ENCODE peak calls at places on chromosomes 12 and 14, in nine cellular contexts. K is GM04503; G is cardiac muscle cell; A is stimulated activated CD4-positive, alpha-beta T cell treated with anti-CD3 and anti-CD28 coated beads, Interleukin-15, amount 100 ng/mL, for 1 hour; Z is CMK; Q is stimulated activated CD8-positive, alpha-beta memory T cell treated with anti-CD3 and anti-CD28 coated beads, Interleukin-2, amount 100 ng/mL, for 1 hour; S is effector memory CD4-positive, alpha-beta T cell; V is cardiac fibroblast; H is T-helper 9 cell. B is an unnamed sample.

GRCh38 chr14:81211844-81212243 is 8.9 kb downstream of the GTF2A1 start:
- DNase-seq in A (no peak), Z (no peak), G (peak), H (no peak), S (no peak), K (no peak), Q (no peak), V (peak), B (no peak)

GRCh38 chr12:111792155-111792876 is 25.6 kb downstream of the ALDH2 start:
- DNase-seq in G (no peak), V (peak), S (no peak), K (no peak), H (no peak), Q (no peak), A (no peak), Z (no peak), B (peak)

GRCh38 chr12:51388066-51388799 is 3.0 kb downstream of the GALNT6 start:
- DNase-seq in Z (no peak), G (no peak), A (no peak), Q (no peak), V (peak), H (no peak), K (peak), S (no peak), B (no peak)

GRCh38 chr14:49893309-49894213 is 679 bp downstream of the ARF6 start:
- DNase-seq in A (peak), V (peak), S (peak), K (no peak), G (peak), Q (peak), Z (peak), H (peak), B (no peak)

GRCh38 chr14:75044322-75044721 is 6.9 kb downstream of the MLH3 start:
- DNase-seq in H (no peak), K (no peak), Z (no peak), G (no peak), A (no peak), Q (no peak), V (peak), S (no peak), B (peak)

GRCh38 chr12:92094751-92095161 is 50.9 kb downstream of the BTG1 start:
- DNase-seq in Q (no peak), V (no peak), G (no peak), H (no peak), K (no peak), A (no peak), S (no peak), Z (no peak), B (no peak)

GRCh38 chr14:29098625-29099024 is 332.0 kb downstream of the FOXG1 start:
- DNase-seq in Q (no peak), S (no peak), K (no peak), A (no peak), G (no peak), V (no peak), Z (no peak), H (no peak), B (no peak)

GRCh38 chr12:89874146-89874545 is 165.5 kb upstream of the ATP2B1 start:
- DNase-seq in V (peak), A (no peak), H (no peak), S (no peak), Q (no peak), K (no peak), Z (no peak), G (no peak), B (no peak)

GRCh38 chr14:48693793-48694192 is 892.4 kb downstream of the RPS29 start:
- DNase-seq in K (no peak), Q (no peak), S (no peak), V (no peak), H (no peak), Z (no peak), G (no peak), A (no peak), B (no peak)

GRCh38 chr12:26318661-26319068 is 123.3 kb downstream of the SSPN start:
- DNase-seq in Z (no peak), Q (no peak), K (no peak), S (no peak), V (peak), G (no peak), A (no peak), H (no peak), B (peak)

GRCh38 chr12:15887043-15887817 is 5.0 kb downstream of the STRAP start:
- DNase-seq in V (no peak), K (no peak), G (no peak), A (no peak), Z (no peak), S (no peak), H (no peak), Q (no peak), B (no peak)

GRCh38 chr12:14473707-14474287 is 93.9 kb downstream of the PLBD1 start:
- DNase-seq in Z (no peak), A (no peak), V (peak), K (no peak), H (no peak), S (no peak), G (no peak), Q (no peak), B (no peak)

GRCh38 chr12:95545731-95546490 is 5.4 kb downstream of the USP44 start:
- DNase-seq in K (no peak), Q (no peak), S (no peak), A (no peak), Z (no peak), G (no peak), V (no peak), H (no peak), B (no peak)

GRCh38 chr12:132429932-132430643 is 59.9 kb upstream of the FBRSL1 start:
- DNase-seq in S (peak), G (no peak), Q (peak), H (peak), A (no peak), Z (peak), K (no peak), V (peak), B (peak)

GRCh38 chr12:78534311-78534710 is 330.3 kb upstream of the SYT1 start:
- DNase-seq in S (no peak), Z (no peak), Q (no peak), K (no peak), A (no peak), H (no peak), G (no peak), V (no peak), B (no peak)

GRCh38 chr12:130960787-130961186 is 7.1 kb downstream of the ADGRD1 start:
- DNase-seq in H (no peak), Q (no peak), G (no peak), A (no peak), S (no peak), K (no peak), Z (no peak), V (no peak), B (no peak)

GRCh38 chr12:14256139-14256538 is 109.3 kb upstream of the ATF7IP start:
- DNase-seq in A (no peak), G (no peak), Q (no peak), K (no peak), V (peak), H (peak), S (peak), Z (no peak), B (no peak)

GRCh38 chr12:54388214-54389138 is 3.9 kb upstream of the ZNF385A start:
- DNase-seq in S (no peak), G (peak), Q (no peak), K (no peak), Z (no peak), H (no peak), A (no peak), V (no peak), B (no peak)

GRCh38 chr12:25130741-25131188 is 64.2 kb downstream of the DNAI7 start:
- DNase-seq in S (no peak), Z (no peak), G (peak), Q (no peak), A (no peak), K (peak), H (no peak), V (peak), B (no peak)

GRCh38 chr12:11577658-11578260 is 71.7 kb upstream of the ETV6 start:
- DNase-seq in Z (no peak), G (no peak), A (no peak), V (no peak), H (no peak), S (no peak), K (no peak), Q (no peak), B (no peak)

GRCh38 chr12:58156697-58157096 is 215.3 kb downstream of the ATP23 start:
- DNase-seq in G (no peak), Q (no peak), A (no peak), K (no peak), V (no peak), S (no peak), Z (no peak), H (no peak), B (no peak)

GRCh38 chr12:48795550-48796455 is 6.9 kb upstream of the ADCY6 start:
- DNase-seq in S (peak), Q (no peak), G (peak), A (peak), H (peak), K (no peak), Z (no peak), V (peak), B (peak)

GRCh38 chr12:101498252-101498651 is 23.1 kb downstream of the SPIC start:
- DNase-seq in H (no peak), V (no peak), S (no peak), K (no peak), A (no peak), G (no peak), Z (no peak), Q (no peak), B (no peak)

GRCh38 chr12:44521702-44522101 is 354.4 kb downstream of the NELL2 start:
- DNase-seq in G (no peak), S (no peak), H (no peak), Z (no peak), A (no peak), V (no peak), Q (no peak), K (no peak), B (no peak)

GRCh38 chr14:68853749-68854148 is 60.9 kb upstream of the ZFP36L1 start:
- DNase-seq in Q (no peak), H (no peak), S (no peak), Z (no peak), G (no peak), V (no peak), A (no peak), K (no peak), B (no peak)

GRCh38 chr12:91356405-91356804 is 173.8 kb upstream of the DCN start:
- DNase-seq in V (no peak), K (no peak), Q (no peak), S (no peak), Z (no peak), A (no peak), H (no peak), G (no peak), B (no peak)

GRCh38 chr12:70831538-70831937 is 89.0 kb downstream of the PTPRR start:
- DNase-seq in G (no peak), A (no peak), H (no peak), Q (no peak), V (peak), K (no peak), Z (no peak), S (no peak), B (no peak)

GRCh38 chr12:79614730-79615129 is 76.0 kb downstream of the PAWR start:
- DNase-seq in S (no peak), G (no peak), K (no peak), V (no peak), A (no peak), H (no peak), Z (no peak), Q (no peak), B (no peak)

GRCh38 chr12:26636710-26637328 is 196.2 kb downstream of the ITPR2 start:
- DNase-seq in V (peak), K (no peak), H (no peak), G (no peak), Q (no peak), Z (no peak), A (no peak), S (no peak), B (no peak)

GRCh38 chr12:1666215-1666614 is 24.7 kb upstream of the ADIPOR2 start:
- DNase-seq in Z (no peak), S (no peak), H (no peak), G (no peak), Q (no peak), K (no peak), V (no peak), A (no peak), B (no peak)

GRCh38 chr14:79802096-79802495 is 409.2 kb downstream of the DIO2 start:
- DNase-seq in V (no peak), G (no peak), K (no peak), S (no peak), H (no peak), Q (no peak), Z (no peak), A (no peak), B (no peak)

GRCh38 chr14:73610692-73611091 is 1.6 kb upstream of the ACOT6 start:
- DNase-seq in S (no peak), K (no peak), V (peak), H (no peak), Q (no peak), Z (no peak), A (no peak), G (peak), B (no peak)

GRCh38 chr14:69719501-69719951 is 47.4 kb upstream of the SRSF5 start:
- DNase-seq in S (no peak), A (no peak), Q (no peak), Z (no peak), G (no peak), H (no peak), K (peak), V (peak), B (no peak)

GRCh38 chr12:25692115-25693035 is 139.3 kb upstream of the LMNTD1 start:
- DNase-seq in A (no peak), H (no peak), V (peak), G (no peak), K (peak), S (no peak), Q (no peak), Z (no peak), B (no peak)

GRCh38 chr12:30990316-30990715 is 63.8 kb downstream of the TSPAN11 start:
- DNase-seq in H (no peak), V (no peak), G (no peak), S (no peak), K (no peak), Z (no peak), Q (no peak), A (no peak), B (no peak)

GRCh38 chr14:59463773-59464650 is 1.2 kb downstream of the GPR135 start:
- DNase-seq in V (peak), G (no peak), S (no peak), Z (no peak), Q (no peak), H (no peak), K (no peak), A (no peak), B (no peak)

GRCh38 chr14:74299061-74299545 is 3.6 kb downstream of the ABCD4 start:
- DNase-seq in S (peak), Z (no peak), G (no peak), K (no peak), Q (no peak), V (peak), A (no peak), H (no peak), B (no peak)

GRCh38 chr12:13428538-13429265 is 232.2 kb downstream of the EMP1 start:
- DNase-seq in Z (no peak), V (no peak), H (no peak), A (no peak), K (peak), S (no peak), Q (no peak), G (no peak), B (no peak)

B was measured in H54.